ENCODE peak calls at places on chromosomes 2 and 18, in six cellular contexts. E is adrenal gland, G is epithelial cell of esophagus, Y is prostate gland, T is cardiac fibroblast, P is fibroblast of lung. C is an unnamed sample.

GRCh38 chr2:71799013-71799575 is 345.7 kb downstream of the DYSF start:
- DNase-seq in E (no peak), G (no peak), Y (no peak), T (no peak), P (no peak), C (no peak)

GRCh38 chr2:58870704-58871103 is 629.6 kb upstream of the FANCL start:
- DNase-seq in E (no peak), G (peak), Y (no peak), T (no peak), P (no peak), C (no peak)

GRCh38 chr18:811192-812122 is 585 bp downstream of the YES1 start:
- DNase-seq in E (peak), G (peak), Y (peak), T (peak), P (peak), C (no peak)

GRCh38 chr2:73033766-73034381 is 37.6 kb downstream of the SFXN5 start:
- DNase-seq in E (no peak), G (peak), Y (no peak), T (no peak), P (no peak), C (no peak)

GRCh38 chr18:13680612-13681011 is 45.7 kb downstream of the FAM210A start:
- DNase-seq in E (no peak), G (peak), Y (no peak), T (no peak), P (no peak), C (no peak)

GRCh38 chr2:9554841-9555337 is 741 bp downstream of the ADAM17 start:
- DNase-seq in E (peak), G (peak), Y (peak), T (peak), P (peak), C (peak)

GRCh38 chr18:23631746-23632145 is 31.0 kb downstream of the ANKRD29 start:
- DNase-seq in E (no peak), G (peak), Y (no peak), T (no peak), P (no peak), C (no peak)

GRCh38 chr18:57353940-57354461 is 1.6 kb downstream of the ST8SIA3 start:
- DNase-seq in E (peak), G (peak), Y (no peak), T (peak), P (peak), C (peak)

GRCh38 chr2:11891591-11891990 is 145.2 kb downstream of the LPIN1 start:
- DNase-seq in E (no peak), G (no peak), Y (no peak), T (no peak), P (no peak), C (no peak)

GRCh38 chr2:7646024-7646423 is 728.8 kb downstream of the RNF144A start:
- DNase-seq in E (no peak), G (no peak), Y (no peak), T (no peak), P (no peak), C (no peak)

GRCh38 chr2:10452334-10452733 is 4.2 kb upstream of the ODC1 start:
- DNase-seq in E (peak), G (peak), Y (peak), T (peak), P (peak), C (peak)

GRCh38 chr18:59359576-59359952 is 499 bp upstream of the LMAN1 start:
- DNase-seq in E (no peak), G (no peak), Y (no peak), T (no peak), P (no peak), C (peak)

GRCh38 chr2:39109543-39109942 is 11.3 kb downstream of the SOS1 start:
- DNase-seq in E (no peak), G (no peak), Y (no peak), T (no peak), P (no peak), C (no peak)

GRCh38 chr18:41660654-41661053 is 294.4 kb upstream of the PIK3C3 start:
- DNase-seq in E (no peak), G (peak), Y (no peak), T (peak), P (peak), C (no peak)

GRCh38 chr2:115162454-115163293 is 720.2 kb downstream of the DPP10 start:
- DNase-seq in E (peak), G (no peak), Y (no peak), T (no peak), P (no peak), C (no peak)

GRCh38 chr18:56702946-56703345 is 51.8 kb downstream of the WDR7 start:
- DNase-seq in E (peak), G (peak), Y (no peak), T (peak), P (peak), C (peak)

GRCh38 chr2:177667626-177668025 is 275.1 kb downstream of the AGPS start:
- DNase-seq in E (peak), G (peak), Y (no peak), T (peak), P (peak), C (no peak)

GRCh38 chr18:33749831-33750230 is 171.8 kb downstream of the ASXL3 start:
- DNase-seq in E (no peak), G (no peak), Y (no peak), T (no peak), P (no peak), C (no peak)

GRCh38 chr2:83851066-83851465 is 608.0 kb downstream of the SUCLG1 start:
- DNase-seq in E (no peak), G (peak), Y (no peak), T (no peak), P (no peak), C (no peak)

GRCh38 chr2:214537929-214538328 is 127.1 kb downstream of the VWC2L start:
- DNase-seq in E (no peak), G (no peak), Y (no peak), T (no peak), P (no peak), C (no peak)

GRCh38 chr2:120399889-120400240 is 53.9 kb downstream of the INHBB start:
- DNase-seq in E (no peak), G (no peak), Y (no peak), T (no peak), P (no peak), C (no peak)

GRCh38 chr2:120398051-120398960 is 52.4 kb downstream of the INHBB start:
- DNase-seq in E (no peak), G (peak), Y (no peak), T (peak), P (peak), C (peak)

GRCh38 chr2:120397362-120397811 is 51.5 kb downstream of the INHBB start:
- DNase-seq in E (no peak), G (peak), Y (no peak), T (no peak), P (peak), C (peak)

GRCh38 chr2:120400546-120400945 is 54.6 kb downstream of the INHBB start:
- DNase-seq in E (no peak), G (no peak), Y (no peak), T (no peak), P (no peak), C (no peak)

GRCh38 chr2:120398961-120399888 is 53.3 kb downstream of the INHBB start:
- DNase-seq in E (no peak), G (peak), Y (no peak), T (no peak), P (no peak), C (no peak)
- H3K4me3 ChIP-seq in E (no peak), G (no peak), Y (no peak), T (no peak), P (no peak), C (no peak)

DNA sequence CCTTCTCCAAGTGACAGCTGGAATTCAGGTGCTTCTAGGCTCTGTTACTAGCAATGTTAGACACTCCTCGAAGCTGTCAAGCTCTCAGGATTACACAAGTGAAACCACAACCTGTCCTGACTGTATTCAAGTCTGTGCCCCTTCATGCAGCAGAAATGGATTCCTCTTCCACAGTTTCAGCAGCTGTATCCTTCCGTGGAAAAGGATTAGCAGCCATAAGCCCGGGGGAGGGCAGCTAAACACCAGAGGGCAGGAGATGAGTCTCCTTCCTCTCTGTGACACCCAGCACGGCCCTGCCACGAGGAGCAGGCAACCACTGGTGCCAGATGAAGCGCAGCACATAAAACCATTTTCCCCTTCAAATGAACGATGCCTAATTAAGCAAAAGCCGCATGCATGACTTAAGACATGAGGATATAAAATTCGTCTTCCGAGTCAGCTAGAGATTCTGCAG is 1.2 kb downstream of the ST3GAL5 start:
- DNase-seq in E (peak), G (peak), Y (peak), T (peak), P (peak), C (peak)
- H3K4me3 ChIP-seq in E (peak), G (peak), Y (peak), T (peak), P (peak), C (peak)

GRCh38 chr2:181934694-181935093 is 43.2 kb downstream of the ITPRID2 start:
- DNase-seq in E (no peak), G (no peak), Y (no peak), T (no peak), P (no peak), C (no peak)
- H3K4me3 ChIP-seq in E (no peak), G (no peak), Y (no peak), T (no peak), P (no peak), C (no peak)

GRCh38 chr2:85536479-85536878 is 2.5 kb upstream of the MAT2A start:
- DNase-seq in E (no peak), G (peak), Y (no peak), T (peak), P (peak), C (peak)
- H3K4me3 ChIP-seq in E (no peak), G (no peak), Y (no peak), T (no peak), P (no peak), C (no peak)

DNA sequence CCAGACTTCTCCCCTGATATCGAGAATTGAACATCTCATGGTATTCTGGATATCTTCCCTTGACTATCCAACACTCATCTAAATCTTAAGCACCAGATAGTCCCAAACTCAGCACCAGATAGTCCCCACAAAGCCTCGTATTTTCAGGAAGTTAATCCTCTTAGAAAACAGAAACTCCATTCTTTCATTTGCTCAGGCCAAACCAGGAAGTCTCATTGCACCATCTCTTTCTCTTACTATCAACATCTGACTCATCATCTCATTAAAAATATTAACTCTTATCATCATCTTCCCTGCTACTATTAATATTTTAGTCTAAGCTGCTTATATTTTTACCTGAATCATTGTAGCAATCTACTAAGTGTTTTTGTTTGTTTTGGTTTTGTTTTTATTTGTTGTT is 286.4 kb downstream of the GALNT13 start:
- DNase-seq in E (no peak), G (peak), Y (no peak), T (peak), P (no peak), C (no peak)
- H3K4me3 ChIP-seq in E (no peak), G (no peak), Y (no peak), T (no peak), P (no peak), C (no peak)

DNA sequence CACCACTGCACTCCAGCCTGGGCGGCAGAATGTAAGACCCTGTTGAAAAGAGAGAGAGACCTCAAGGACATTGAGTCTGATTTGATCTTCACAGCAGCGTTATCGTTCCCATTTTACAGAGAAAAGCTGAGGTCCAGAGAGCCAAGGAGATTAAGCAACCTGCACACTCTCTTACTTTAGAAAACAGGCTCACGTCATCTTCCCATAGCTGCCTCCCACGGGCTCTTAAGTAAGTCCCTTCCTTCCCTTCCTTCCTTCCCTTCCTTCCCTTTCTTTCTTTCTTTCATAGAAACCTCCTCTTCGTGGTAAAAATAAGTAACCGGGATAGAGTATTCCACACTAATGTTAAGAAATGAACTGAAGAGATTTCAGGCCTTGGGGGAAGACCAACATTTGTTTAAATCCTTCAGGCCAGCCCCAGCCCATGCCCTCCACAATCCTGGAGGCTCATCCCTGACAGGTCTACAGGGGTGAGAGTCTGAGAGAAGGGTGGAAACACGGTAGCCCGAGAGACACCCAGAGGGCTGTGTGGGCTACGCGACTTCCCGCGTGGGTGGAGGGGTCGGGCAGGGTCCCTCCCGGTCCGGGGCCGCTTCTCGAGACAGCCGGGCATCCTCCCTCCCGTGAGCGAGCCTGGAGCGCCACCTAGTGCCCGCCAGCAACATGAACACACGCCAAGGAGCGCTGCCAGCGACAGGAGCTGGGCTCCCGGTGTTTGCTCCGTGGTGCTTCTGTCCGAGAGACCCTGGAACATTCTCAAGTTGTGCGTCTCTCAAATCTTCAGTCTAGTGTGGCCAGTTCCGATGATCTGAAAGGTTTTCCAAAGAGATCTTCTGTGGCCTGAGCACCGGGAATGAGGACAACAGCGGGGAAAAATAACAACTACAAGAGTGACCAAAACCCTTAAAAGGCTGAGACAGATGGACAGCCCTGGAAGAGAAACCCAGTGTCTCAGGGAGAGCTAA is 160.3 kb downstream of the INO80D start:
- DNase-seq in E (peak), G (peak), Y (peak), T (peak), P (peak), C (peak)
- H3K4me3 ChIP-seq in E (peak), G (no peak), Y (no peak), T (peak), P (peak), C (peak)

DNA sequence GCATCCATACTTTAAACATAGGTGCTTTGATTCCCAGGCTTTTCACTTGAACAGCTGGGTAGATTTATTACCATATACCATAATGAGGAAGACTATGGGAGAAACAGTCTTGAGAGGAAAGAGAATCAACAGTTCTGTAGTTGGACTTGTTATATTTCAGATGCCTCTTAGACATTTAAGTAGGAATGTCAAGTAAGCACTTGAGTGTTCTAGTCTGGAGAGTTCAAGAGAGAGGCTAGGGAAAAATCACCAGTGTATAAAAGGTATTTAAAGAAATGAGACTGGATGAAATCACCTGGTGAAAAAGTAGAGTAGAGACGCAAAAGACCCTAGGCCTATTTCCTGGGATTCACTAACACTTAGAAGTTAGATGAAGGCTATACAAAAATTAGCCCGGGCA is 13.5 kb upstream of the CCNT2 start:
- DNase-seq in E (no peak), G (no peak), Y (no peak), T (no peak), P (no peak), C (no peak)
- H3K4me3 ChIP-seq in E (no peak), G (no peak), Y (no peak), T (no peak), P (no peak), C (no peak)

GRCh38 chr2:150485114-150485870 is 2.2 kb downstream of the RND3 start:
- DNase-seq in E (peak), G (peak), Y (peak), T (peak), P (peak), C (no peak)
- H3K4me3 ChIP-seq in E (peak), G (peak), Y (peak), T (peak), P (peak), C (peak)

DNA sequence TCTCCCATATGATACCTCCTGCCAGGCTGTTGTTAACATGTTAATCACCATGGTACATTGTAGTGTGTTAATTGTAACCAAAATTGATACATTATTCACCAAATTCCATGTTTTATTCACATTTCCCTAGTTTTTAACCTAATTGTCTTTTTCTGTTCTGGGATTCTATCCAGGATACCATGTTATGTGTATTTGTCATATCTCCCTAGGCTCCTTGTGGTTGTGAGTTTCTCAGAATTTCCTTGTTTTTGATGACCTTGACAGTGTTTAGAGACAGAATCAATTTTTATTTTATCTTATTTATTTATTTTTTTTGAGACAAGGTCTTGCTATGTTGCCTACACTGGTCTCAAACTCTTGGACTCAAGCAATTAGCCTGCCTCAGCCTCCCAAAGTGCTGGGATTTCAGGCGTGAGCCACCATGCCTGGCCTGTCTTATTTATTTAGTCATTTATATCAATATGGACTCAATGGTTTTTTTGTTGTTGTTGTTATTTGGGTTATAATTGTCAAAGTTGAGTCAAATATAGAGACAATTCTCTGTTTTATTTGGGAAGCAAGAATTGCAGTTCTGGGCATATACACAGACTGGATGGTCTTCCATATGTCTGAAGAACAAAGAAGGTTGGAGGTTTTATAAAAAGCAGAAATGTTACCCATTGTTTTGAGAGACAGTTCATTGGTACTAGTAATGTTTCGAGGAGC is 42.6 kb downstream of the INPP4A start:
- DNase-seq in E (no peak), G (no peak), Y (no peak), T (peak), P (no peak), C (no peak)
- H3K4me3 ChIP-seq in E (no peak), G (no peak), Y (no peak), T (no peak), P (no peak), C (no peak)